ENCODE peak calls at places on chromosomes 13 and 19, in seven cellular contexts. H is body of pancreas, O is lower lobe of right lung, J is upper lobe of right lung, L is lung, S is IMR-90, T is colonic mucosa. U is an unnamed sample. For H3K4me1 and H3K9me3, the result is how much of the 10 kb centered on the place peaks cover.

GRCh38 chr19:49374665-49375434 is 11.2 kb downstream of the DKKL1 start:
- DNase-seq in H (no peak), O (no peak), J (no peak), L (no peak), S (no peak), T (no peak), U (no peak)

GRCh38 chr19:35592226-35592625 is 6.3 kb downstream of the PMIS2 start:
- DNase-seq in H (peak), O (no peak), J (no peak), L (no peak), S (peak), T (no peak), U (no peak)

GRCh38 chr19:28420731-28421550 is 792.0 kb downstream of the UQCRFS1 start:
- DNase-seq in H (no peak), O (no peak), J (no peak), L (no peak), S (no peak), T (no peak), U (no peak)

GRCh38 chr19:33938821-33939220 is 142.2 kb downstream of the KCTD15 start:
- DNase-seq in H (peak), O (peak), J (peak), L (peak), S (no peak), T (peak), U (no peak)

GRCh38 chr19:11209892-11210655 is 12.7 kb upstream of the KANK2 start:
- DNase-seq in H (no peak), O (no peak), J (no peak), L (no peak), S (no peak), T (no peak), U (no peak)

GRCh38 chr19:33473644-33474305 is 47.8 kb downstream of the PEPD start:
- DNase-seq in H (no peak), O (peak), J (peak), L (no peak), S (peak), T (no peak), U (no peak)

GRCh38 chr19:6238643-6239281 is 41.0 kb downstream of the MLLT1 start:
- DNase-seq in H (peak), O (peak), J (peak), L (no peak), S (peak), T (no peak), U (no peak)

GRCh38 chr13:43445651-43446050 is 341.1 kb downstream of the ENOX1 start:
- DNase-seq in H (no peak), O (no peak), J (no peak), L (no peak), S (no peak), T (no peak), U (no peak)

GRCh38 chr13:30314562-30314961 is 7.2 kb upstream of the KATNAL1 start:
- DNase-seq in H (no peak), O (no peak), J (no peak), L (no peak), S (no peak), T (no peak), U (no peak)

GRCh38 chr13:29594710-29595379 is 643 bp downstream of the SLC7A1 start:
- DNase-seq in H (peak), O (peak), J (peak), L (peak), S (peak), T (peak), U (peak)

GRCh38 chr13:90420683-90421082 is 926.8 kb upstream of the MIR17HG start:
- DNase-seq in H (no peak), O (no peak), J (no peak), L (no peak), S (peak), T (no peak), U (no peak)

GRCh38 chr19:1725100-1726064 is 27.9 kb upstream of the ONECUT3 start:
- DNase-seq in H (peak), O (no peak), J (no peak), L (no peak), S (peak), T (peak), U (peak)

GRCh38 chr13:110869805-110870706 is 44.8 kb downstream of the ANKRD10 start:
- DNase-seq in H (peak), O (peak), J (peak), L (peak), S (peak), T (peak), U (no peak)

GRCh38 chr13:100658363-100658762 is 16.2 kb downstream of the TMTC4 start:
- DNase-seq in H (no peak), O (no peak), J (no peak), L (no peak), S (no peak), T (no peak), U (no peak)

GRCh38 chr19:7869910-7870511 is 4.2 kb downstream of the PRR36 start:
- DNase-seq in H (peak), O (peak), J (peak), L (no peak), S (peak), T (peak), U (peak)

GRCh38 chr19:21322528-21322927 is 6.7 kb downstream of the ZNF708 start:
- DNase-seq in H (peak), O (no peak), J (no peak), L (no peak), S (no peak), T (no peak), U (no peak)

GRCh38 chr13:38575427-38575826 is 111.5 kb upstream of the FREM2 start:
- DNase-seq in H (no peak), O (no peak), J (no peak), L (no peak), S (no peak), T (no peak), U (no peak)

GRCh38 chr19:24140099-24140498 is 53.1 kb downstream of the ZNF254 start:
- DNase-seq in H (no peak), O (no peak), J (no peak), L (no peak), S (peak), T (no peak), U (no peak)

GRCh38 chr13:61113140-61113658 is 302.4 kb downstream of the PCDH20 start:
- DNase-seq in H (no peak), O (no peak), J (no peak), L (no peak), S (no peak), T (no peak), U (no peak)

GRCh38 chr13:102236830-102237621 is 164.8 kb downstream of the FGF14 start:
- DNase-seq in H (no peak), O (no peak), J (no peak), L (no peak), S (no peak), T (no peak), U (no peak)

GRCh38 chr13:23183292-23183691 is 2.5 kb downstream of the SGCG start:
- DNase-seq in H (no peak), O (no peak), J (no peak), L (no peak), S (no peak), T (no peak), U (no peak)

GRCh38 chr13:60433505-60433904 is 36.5 kb downstream of the TDRD3 start:
- DNase-seq in H (no peak), O (no peak), J (no peak), L (no peak), S (no peak), T (no peak), U (no peak)

GRCh38 chr13:26855921-26856320 is 95.3 kb upstream of the GPR12 start:
- DNase-seq in H (no peak), O (no peak), J (no peak), L (no peak), S (no peak), T (no peak), U (no peak)

GRCh38 chr13:109088101-109088500 is 458.7 kb downstream of the MYO16 start:
- DNase-seq in H (no peak), O (no peak), J (no peak), L (no peak), S (no peak), T (no peak), U (no peak)

GRCh38 chr13:30792257-30793000 is 57.1 kb downstream of the ALOX5AP start:
- DNase-seq in H (peak), O (peak), J (peak), L (peak), S (peak), T (peak), U (no peak)

GRCh38 chr13:22031702-22032286 is 360.9 kb downstream of the FGF9 start:
- DNase-seq in H (peak), O (no peak), J (no peak), L (no peak), S (no peak), T (no peak), U (no peak)

GRCh38 chr13:22915442-22916082 is 265.2 kb upstream of the SGCG start:
- DNase-seq in H (peak), O (peak), J (peak), L (peak), S (peak), T (peak), U (no peak)

GRCh38 chr13:77907653-77908341 is 10.8 kb downstream of the EDNRB start:
- DNase-seq in H (no peak), O (no peak), J (no peak), L (no peak), S (no peak), T (no peak), U (no peak)

GRCh38 chr19:18649371-18650047 is 12.7 kb downstream of the KLHL26 start:
- DNase-seq in H (peak), O (peak), J (peak), L (peak), S (peak), T (peak), U (no peak)

GRCh38 chr19:35533201-35533821 is at the start of gene GAPDHS:
- DNase-seq in H (no peak), O (no peak), J (no peak), L (no peak), S (peak), T (no peak), U (no peak)

GRCh38 chr19:4556574-4557185 is 2.8 kb downstream of the SEMA6B start:
- DNase-seq in H (no peak), O (no peak), J (peak), L (no peak), S (no peak), T (peak), U (no peak)

GRCh38 chr13:102799544-102800144 is 725 bp downstream of the BIVM start:
- DNase-seq in H (peak), O (peak), J (peak), L (peak), S (peak), T (no peak), U (peak)

GRCh38 chr19:35353635-35354034 is 4.6 kb upstream of the FFAR3 start:
- DNase-seq in H (no peak), O (peak), J (peak), L (no peak), S (no peak), T (no peak), U (no peak)

GRCh38 chr19:44753932-44754742 is 5.6 kb downstream of the BCL3 start:
- DNase-seq in H (peak), O (peak), J (peak), L (peak), S (peak), T (peak), U (peak)
- H3K4me1 ChIP-seq in H (half or more), O (half or more), J (half or more), L (under half), S (half or more), T (under half), U (half or more)

GRCh38 chr13:99226493-99226892 is 25.8 kb downstream of the UBAC2 start:
- DNase-seq in H (no peak), O (no peak), J (no peak), L (no peak), S (no peak), T (no peak), U (no peak)
- TF ChIP-seq CTCF in H (no peak), O (no peak), J (no peak), L (no peak), S (no peak), T (no peak), U (no peak)

GRCh38 chr19:9348671-9349070 is 14.1 kb upstream of the ZNF177 start:
- DNase-seq in H (no peak), O (no peak), J (no peak), L (no peak), S (no peak), T (no peak), U (no peak)

GRCh38 chr19:9352505-9352904 is 10.3 kb upstream of the ZNF177 start:
- DNase-seq in H (no peak), O (no peak), J (no peak), L (no peak), S (no peak), T (no peak), U (no peak)

GRCh38 chr19:9353011-9353410 is 9.8 kb upstream of the ZNF177 start:
- DNase-seq in H (no peak), O (no peak), J (no peak), L (no peak), S (no peak), T (no peak), U (no peak)

GRCh38 chr19:9345005-9345404 is 17.8 kb upstream of the ZNF177 start:
- DNase-seq in H (no peak), O (no peak), J (no peak), L (no peak), S (no peak), T (no peak), U (no peak)

GRCh38 chr19:9348253-9348652 is 14.6 kb upstream of the ZNF177 start:
- DNase-seq in H (no peak), O (no peak), J (no peak), L (no peak), S (no peak), T (no peak), U (no peak)
- H3K9me3 ChIP-seq in H (under half), O (half or more), J (half or more), L (half or more), S (half or more), T (under half), U (under half)

DNA sequence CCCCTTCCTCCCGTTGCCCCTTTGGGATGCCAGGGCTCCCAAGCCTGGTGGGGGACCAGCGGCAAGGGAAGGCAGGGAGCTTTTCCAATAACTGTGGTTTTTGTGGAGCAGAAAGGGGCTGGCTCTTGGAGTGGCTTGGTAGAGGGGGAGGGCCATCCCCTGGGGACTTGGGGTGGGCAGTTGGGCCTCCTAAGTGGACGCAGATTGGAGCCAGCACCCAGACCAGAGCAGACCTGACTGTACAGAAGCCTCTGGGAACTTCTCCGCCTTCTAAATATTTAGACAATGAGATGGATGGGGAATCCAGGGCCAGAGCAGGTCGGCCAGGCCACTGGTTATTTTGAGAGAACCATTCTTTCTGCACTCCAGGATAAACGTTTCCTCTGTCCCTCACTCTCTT is 4.2 kb downstream of the PTGIR start:
- DNase-seq in H (no peak), O (no peak), J (no peak), L (no peak), S (peak), T (no peak), U (no peak)
- H3K4me1 ChIP-seq in H (under half), O (under half), J (under half), L (under half), S (under half), T (under half), U (half or more)

GRCh38 chr13:112576768-112577167 is 11.2 kb downstream of the TUBGCP3 start:
- DNase-seq in H (no peak), O (no peak), J (no peak), L (no peak), S (no peak), T (no peak), U (no peak)

GRCh38 chr13:112574476-112575294 is 13.3 kb downstream of the TUBGCP3 start:
- DNase-seq in H (no peak), O (no peak), J (no peak), L (no peak), S (peak), T (no peak), U (no peak)

GRCh38 chr13:112575295-112575622 is 12.7 kb downstream of the TUBGCP3 start:
- DNase-seq in H (no peak), O (no peak), J (no peak), L (no peak), S (no peak), T (no peak), U (no peak)

GRCh38 chr13:112576191-112576590 is 11.8 kb downstream of the TUBGCP3 start:
- DNase-seq in H (no peak), O (no peak), J (no peak), L (no peak), S (no peak), T (no peak), U (no peak)

GRCh38 chr13:112575680-112576079 is 12.3 kb downstream of the TUBGCP3 start:
- DNase-seq in H (peak), O (no peak), J (no peak), L (no peak), S (no peak), T (no peak), U (no peak)
- TF ChIP-seq CTCF in H (no peak), O (no peak), J (no peak), L (no peak), S (no peak), T (no peak), U (no peak)

GRCh38 chr19:56562766-56563165 is 4.5 kb upstream of the ZNF470 start:
- DNase-seq in H (no peak), O (no peak), J (no peak), L (no peak), S (no peak), T (no peak), U (no peak)
- H3K9me3 ChIP-seq in H (under half), O (half or more), J (half or more), L (under half), S (half or more), T (under half), U (under half)

DNA sequence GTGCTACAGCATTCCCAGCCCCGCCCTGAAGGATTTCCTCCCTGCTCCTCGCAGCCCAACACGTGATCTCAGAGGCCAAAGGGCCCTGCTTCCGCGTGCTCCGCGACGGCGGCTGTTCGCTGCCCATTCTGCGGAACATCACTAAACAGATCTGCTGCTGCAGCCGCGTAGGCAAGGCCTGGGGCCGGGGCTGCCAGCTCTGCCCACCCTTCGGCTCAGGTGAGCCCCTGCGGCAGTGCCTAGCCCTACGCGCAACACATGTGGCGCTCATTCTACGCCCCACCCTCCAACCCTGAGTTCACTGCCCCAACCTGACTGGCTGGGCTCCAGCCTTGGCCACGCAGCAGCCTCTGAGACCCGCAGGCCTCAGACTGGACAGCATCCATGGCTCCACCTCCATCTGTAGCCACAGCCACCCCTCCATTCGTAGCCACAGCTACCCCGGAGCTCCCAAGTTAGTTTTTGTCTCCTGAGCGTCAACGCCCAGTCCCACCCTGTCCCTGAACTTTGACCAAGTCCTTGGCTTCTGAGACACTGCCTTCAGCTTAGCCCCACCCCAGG is 6.2 kb downstream of the LTBP4 start:
- DNase-seq in H (no peak), O (no peak), J (no peak), L (no peak), S (no peak), T (peak), U (no peak)
- H3K4me1 ChIP-seq in H (half or more), O (half or more), J (half or more), L (under half), S (under half), T (under half), U (half or more)

U was measured in CD8-positive, alpha-beta T cell.